ENCODE peak calls at places on chromosomes 6 and 20, in five cellular contexts. F is fibroblast of lung, S is SK-N-SH, K is GM23248, B is adipocyte. I is an unnamed sample. For H3K27me3 and H3K36me3, the result is how much of the 10 kb centered on the place peaks cover.

GRCh38 chr6:113642714-113643442 is 214.3 kb upstream of the MARCKS start:
- DNase-seq in B (no peak), K (peak), S (peak), F (peak), I (peak)

GRCh38 chr6:12403201-12403826 is 113.2 kb downstream of the EDN1 start:
- DNase-seq in S (no peak), F (peak), B (peak), K (peak), I (no peak)

GRCh38 chr6:52381249-52381648 is 19.3 kb downstream of the PAQR8 start:
- DNase-seq in B (no peak), F (no peak), S (no peak), K (no peak), I (no peak)

GRCh38 chr6:11011787-11012234 is 32.3 kb downstream of the ELOVL2 start:
- DNase-seq in K (peak), B (no peak), F (no peak), S (no peak), I (peak)

GRCh38 chr20:53926428-53927028 is 143.9 kb downstream of the BCAS1 start:
- DNase-seq in F (peak), B (peak), K (peak), S (no peak), I (no peak)

GRCh38 chr20:44052166-44052565 is 134.8 kb downstream of the JPH2 start:
- DNase-seq in F (no peak), K (no peak), B (no peak), S (no peak), I (no peak)

GRCh38 chr20:32574296-32575226 is 10.6 kb downstream of the NOL4L start:
- DNase-seq in K (peak), B (peak), F (peak), S (no peak), I (peak)

GRCh38 chr6:1597924-1598323 is 11.8 kb upstream of the FOXC1 start:
- DNase-seq in K (peak), S (no peak), F (peak), B (peak), I (no peak)

GRCh38 chr20:13546497-13547131 is 92.1 kb downstream of the TASP1 start:
- DNase-seq in K (peak), B (peak), S (peak), F (peak), I (peak)

GRCh38 chr20:63273635-63274380 is 1.2 kb downstream of the ARFGAP1 start:
- DNase-seq in S (no peak), F (peak), K (peak), B (peak), I (peak)

GRCh38 chr6:73704260-73704659 is 8.3 kb downstream of the CD109 start:
- DNase-seq in S (no peak), F (peak), B (peak), K (peak), I (no peak)

GRCh38 chr20:48594533-48594932 is 233.3 kb downstream of the PREX1 start:
- DNase-seq in S (no peak), B (no peak), K (no peak), F (no peak), I (no peak)

GRCh38 chr6:143018955-143019354 is 41.7 kb upstream of the AIG1 start:
- DNase-seq in F (no peak), S (no peak), K (peak), B (no peak), I (no peak)

GRCh38 chr20:1094706-1095220 is 23.6 kb upstream of the PSMF1 start:
- DNase-seq in B (peak), S (peak), F (no peak), K (peak), I (no peak)

GRCh38 chr20:45251884-45252571 is 2.3 kb downstream of the SLPI start:
- DNase-seq in S (no peak), F (no peak), K (no peak), B (no peak), I (no peak)
- H3K4me3 ChIP-seq in S (no peak), F (no peak), K (no peak), B (no peak), I (no peak)

GRCh38 chr20:58851221-58851968 is 693 bp upstream of the GNAS-AS1 start:
- DNase-seq in B (no peak), S (peak), K (peak), F (no peak), I (peak)
- H3K27me3 ChIP-seq in B (under half), S (under half), K (under half), F (under half), I (half or more)

GRCh38 chr20:36527331-36528125 is 13.8 kb upstream of the MYL9 start:
- DNase-seq in F (peak), S (no peak), K (no peak), B (no peak), I (peak)

GRCh38 chr20:36528176-36528874 is 13.0 kb upstream of the MYL9 start:
- DNase-seq in K (no peak), S (no peak), F (no peak), B (no peak), I (peak)

GRCh38 chr20:36525620-36526365 is 15.5 kb upstream of the MYL9 start:
- DNase-seq in B (no peak), F (no peak), K (no peak), S (no peak), I (no peak)

GRCh38 chr20:36528875-36529425 is 12.4 kb upstream of the MYL9 start:
- DNase-seq in F (no peak), B (no peak), S (no peak), K (no peak), I (no peak)

DNA sequence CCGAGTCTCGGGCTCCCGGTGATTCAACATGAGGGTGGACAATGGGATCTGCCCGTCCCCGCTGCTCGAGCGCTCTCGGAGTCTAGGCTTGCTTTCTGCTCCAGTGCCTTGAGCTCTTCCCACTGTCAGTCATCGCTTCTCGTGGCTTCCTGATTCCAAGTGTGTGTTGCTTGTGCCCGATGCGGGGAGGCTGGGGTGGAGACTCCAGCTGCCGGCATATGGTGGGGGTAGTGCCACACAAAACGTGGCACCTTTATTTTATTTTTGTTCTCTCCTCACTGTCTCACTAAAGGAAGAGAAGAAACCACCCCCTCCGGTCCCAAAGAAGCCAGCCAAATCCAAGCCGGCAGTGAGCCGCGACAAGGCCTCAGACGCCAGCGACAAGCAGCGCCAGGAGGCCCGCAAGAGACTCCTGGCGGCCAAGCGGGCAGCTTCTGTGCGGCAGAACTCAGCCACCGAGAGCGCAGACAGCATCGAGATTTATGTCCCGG is 14.8 kb upstream of the MYL9 start:
- DNase-seq in K (no peak), B (no peak), S (no peak), F (no peak), I (no peak)
- H3K36me3 ChIP-seq in K (under half), B (half or more), S (under half), F (under half), I (under half)

DNA sequence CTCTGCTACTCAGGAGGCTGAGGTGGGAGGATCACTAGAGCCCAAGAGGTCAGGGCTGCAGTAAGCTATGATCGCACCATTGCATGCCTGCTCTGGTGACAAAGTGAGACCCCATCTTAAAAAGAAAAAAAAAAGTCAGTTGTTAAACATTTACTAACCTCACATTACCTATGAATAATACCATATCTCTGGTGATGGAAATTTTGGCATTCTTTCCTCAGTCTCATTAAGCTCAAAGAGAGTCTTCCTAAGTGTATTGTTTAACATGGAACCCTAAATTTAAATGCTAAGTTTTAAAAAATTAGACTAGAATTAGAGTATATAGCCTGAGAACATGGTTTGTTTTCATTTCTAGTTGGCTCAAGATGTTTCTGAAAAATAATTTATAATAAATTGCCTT is 11.3 kb upstream of the BFSP1 start:
- DNase-seq in K (peak), S (no peak), F (peak), B (no peak), I (no peak)
- H3K4me3 ChIP-seq in K (peak), S (no peak), F (peak), B (peak), I (no peak)

GRCh38 chr6:30074331-30075093 is 1.1 kb downstream of the RNF39 start:
- DNase-seq in B (peak), F (peak), S (peak), K (peak), I (peak)
- H3K27me3 ChIP-seq in B (half or more), F (half or more), S (under half), K (half or more), I (half or more)

DNA sequence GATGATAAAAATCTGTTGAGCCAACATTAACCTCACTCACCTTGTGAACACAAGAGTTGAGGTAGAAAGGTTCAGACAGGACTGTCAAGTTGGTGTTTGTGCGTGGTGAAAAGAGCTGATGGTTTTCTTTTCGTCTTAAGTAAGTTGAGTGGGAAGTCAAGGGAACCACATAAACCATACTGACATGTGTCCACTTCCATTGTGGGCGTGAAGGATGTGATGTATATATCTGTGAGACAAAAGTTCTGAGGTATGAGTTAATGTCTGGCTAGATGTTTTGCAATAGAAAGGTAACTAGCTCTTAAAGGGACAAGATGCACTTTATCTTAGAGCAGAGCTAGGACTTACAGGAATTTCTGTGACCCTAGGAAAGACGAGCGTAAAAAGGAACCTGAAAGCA is 1272.1 kb upstream of the ADGRB3 start:
- DNase-seq in F (no peak), S (no peak), K (no peak), B (no peak), I (no peak)
- H3K36me3 ChIP-seq in F (under half), S (under half), K (under half), B (under half), I (under half)

DNA sequence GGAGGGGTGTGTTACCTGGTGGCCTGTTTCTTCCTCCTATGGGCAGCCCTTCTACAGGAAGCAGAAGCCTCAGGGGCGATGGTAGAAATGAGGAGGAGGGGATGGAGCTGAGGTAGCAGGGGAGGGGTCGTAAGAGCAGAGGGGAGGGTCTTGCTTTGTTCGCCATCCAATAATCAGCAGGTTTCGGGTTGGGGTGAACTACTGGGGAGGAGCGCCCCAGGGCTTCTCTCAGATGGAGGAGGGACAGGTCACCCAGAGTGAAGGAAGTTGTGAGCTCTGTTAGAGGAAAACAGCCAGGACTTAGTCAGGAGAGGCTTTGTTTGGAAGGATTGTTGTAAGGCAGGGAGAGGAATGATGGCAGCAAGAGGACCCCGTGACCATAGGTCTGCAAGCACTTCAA is 1.4 kb upstream of the CCR6 start:
- DNase-seq in F (no peak), S (no peak), B (no peak), K (no peak), I (no peak)
- H3K4me3 ChIP-seq in F (no peak), S (no peak), B (no peak), K (no peak), I (no peak)

GRCh38 chr6:66068033-66068432 is 361.0 kb upstream of the EYS start:
- DNase-seq in K (no peak), F (no peak), S (peak), B (no peak), I (no peak)
- H3K27me3 ChIP-seq in K (under half), F (under half), S (under half), B (under half), I (under half)

GRCh38 chr20:62156254-62156556 is 12.6 kb downstream of the SS18L1 start:
- DNase-seq in K (no peak), S (no peak), B (no peak), F (no peak), I (peak)
- H3K36me3 ChIP-seq in K (under half), S (under half), B (under half), F (under half), I (under half)